ENCODE peak calls at places on chromosomes 5 and 9, in nine cellular contexts. L, M, Q, C, W, Z, P, K and S are unnamed samples.

GRCh38 chr9:101117091-101117490 is 88.6 kb downstream of the PLPPR1 start:
- DNase-seq in L (no peak), M (no peak), Q (no peak), C (no peak), W (no peak), Z (no peak), P (no peak), K (no peak), S (no peak)

GRCh38 chr5:111997308-111998159 is 240.5 kb upstream of the NREP start:
- DNase-seq in L (no peak), M (peak), Q (peak), C (peak), W (peak), Z (peak), P (no peak), K (peak), S (peak)

GRCh38 chr5:16539169-16539666 is 73.6 kb upstream of the ZNF622 start:
- DNase-seq in L (no peak), M (peak), Q (peak), C (peak), W (peak), Z (peak), P (no peak), K (peak), S (peak)

GRCh38 chr9:99285965-99286364 is 63.9 kb downstream of the SEC61B start:
- DNase-seq in L (no peak), M (no peak), Q (no peak), C (no peak), W (no peak), Z (no peak), P (no peak), K (no peak), S (no peak)

GRCh38 chr9:104971521-104971920 is 43.6 kb upstream of the ABCA1 start:
- DNase-seq in L (no peak), M (no peak), Q (no peak), C (no peak), W (no peak), Z (no peak), P (no peak), K (no peak), S (no peak)

GRCh38 chr5:123099514-123100151 is 10.6 kb downstream of the PRDM6 start:
- DNase-seq in L (no peak), M (no peak), Q (no peak), C (no peak), W (peak), Z (no peak), P (peak), K (no peak), S (no peak)

GRCh38 chr5:172299916-172300439 is 16.4 kb upstream of the UBTD2 start:
- DNase-seq in L (no peak), M (no peak), Q (peak), C (peak), W (peak), Z (peak), P (no peak), K (peak), S (no peak)

GRCh38 chr9:81622471-81623245 is 66.7 kb downstream of the TLE1 start:
- DNase-seq in L (no peak), M (no peak), Q (no peak), C (no peak), W (no peak), Z (no peak), P (no peak), K (no peak), S (no peak)

GRCh38 chr5:10331341-10331796 is 22.1 kb upstream of the MARCHF6 start:
- DNase-seq in L (no peak), M (peak), Q (peak), C (peak), W (no peak), Z (peak), P (no peak), K (peak), S (peak)

GRCh38 chr5:172792693-172793570 is 21.9 kb upstream of the DUSP1 start:
- DNase-seq in L (no peak), M (no peak), Q (no peak), C (no peak), W (peak), Z (no peak), P (no peak), K (no peak), S (no peak)

GRCh38 chr5:159331099-159331973 is 1.0 kb upstream of the IL12B start:
- DNase-seq in L (peak), M (peak), Q (no peak), C (peak), W (peak), Z (peak), P (peak), K (peak), S (no peak)

GRCh38 chr5:148976569-148977321 is 86.1 kb downstream of the SH3TC2 start:
- DNase-seq in L (no peak), M (no peak), Q (peak), C (peak), W (peak), Z (no peak), P (no peak), K (peak), S (peak)

GRCh38 chr5:92402045-92402444 is 1018.9 kb upstream of the ARRDC3 start:
- DNase-seq in L (no peak), M (no peak), Q (peak), C (peak), W (peak), Z (no peak), P (no peak), K (peak), S (no peak)

GRCh38 chr5:20654746-20655145 is 666.7 kb upstream of the CDH18 start:
- DNase-seq in L (no peak), M (no peak), Q (no peak), C (no peak), W (no peak), Z (no peak), P (no peak), K (no peak), S (no peak)

GRCh38 chr9:126374366-126374781 is 47.7 kb downstream of the MVB12B start:
- DNase-seq in L (no peak), M (no peak), Q (no peak), C (no peak), W (no peak), Z (no peak), P (no peak), K (no peak), S (no peak)

GRCh38 chr9:6354072-6354686 is 26.0 kb downstream of the TPD52L3 start:
- DNase-seq in L (peak), M (peak), Q (peak), C (peak), W (peak), Z (peak), P (peak), K (peak), S (peak)

GRCh38 chr5:10333154-10334006 is 20.1 kb upstream of the MARCHF6 start:
- DNase-seq in L (no peak), M (peak), Q (no peak), C (no peak), W (peak), Z (peak), P (peak), K (peak), S (no peak)

GRCh38 chr9:92729735-92730155 is 34.9 kb downstream of the BICD2 start:
- DNase-seq in L (no peak), M (peak), Q (no peak), C (no peak), W (peak), Z (no peak), P (no peak), K (no peak), S (no peak)

GRCh38 chr9:97398999-97399758 is 12.7 kb upstream of the TDRD7 start:
- DNase-seq in L (peak), M (peak), Q (peak), C (peak), W (peak), Z (peak), P (peak), K (peak), S (peak)

GRCh38 chr5:81014348-81014747 is 54.2 kb downstream of the RASGRF2 start:
- DNase-seq in L (no peak), M (no peak), Q (peak), C (peak), W (no peak), Z (no peak), P (no peak), K (no peak), S (no peak)

GRCh38 chr5:133200256-133200655 is 148.4 kb downstream of the HSPA4 start:
- DNase-seq in L (no peak), M (no peak), Q (no peak), C (no peak), W (no peak), Z (no peak), P (no peak), K (no peak), S (no peak)

GRCh38 chr5:1061916-1062315 is 49.9 kb downstream of the SLC12A7 start:
- DNase-seq in L (no peak), M (no peak), Q (no peak), C (no peak), W (no peak), Z (no peak), P (no peak), K (no peak), S (no peak)

GRCh38 chr9:113857875-113858274 is 18.2 kb upstream of the ZNF618 start:
- DNase-seq in L (no peak), M (peak), Q (peak), C (no peak), W (peak), Z (no peak), P (no peak), K (peak), S (no peak)

GRCh38 chr5:54455413-54456157 is at the start of gene HSPB3:
- DNase-seq in L (no peak), M (peak), Q (peak), C (peak), W (peak), Z (peak), P (no peak), K (peak), S (peak)

GRCh38 chr5:175479125-175479881 is 943 bp downstream of the SFXN1 start:
- DNase-seq in L (no peak), M (no peak), Q (no peak), C (no peak), W (peak), Z (no peak), P (no peak), K (no peak), S (no peak)

GRCh38 chr9:98453589-98454311 is 198.3 kb upstream of the TBC1D2 start:
- DNase-seq in L (no peak), M (no peak), Q (peak), C (peak), W (no peak), Z (no peak), P (no peak), K (peak), S (no peak)

GRCh38 chr9:36456480-36457115 is 56.5 kb upstream of the RNF38 start:
- DNase-seq in L (no peak), M (no peak), Q (peak), C (no peak), W (peak), Z (peak), P (no peak), K (peak), S (no peak)

GRCh38 chr5:26889810-26890209 is 148.6 kb downstream of the CDH9 start:
- DNase-seq in L (no peak), M (no peak), Q (no peak), C (no peak), W (peak), Z (no peak), P (no peak), K (no peak), S (no peak)

DNA sequence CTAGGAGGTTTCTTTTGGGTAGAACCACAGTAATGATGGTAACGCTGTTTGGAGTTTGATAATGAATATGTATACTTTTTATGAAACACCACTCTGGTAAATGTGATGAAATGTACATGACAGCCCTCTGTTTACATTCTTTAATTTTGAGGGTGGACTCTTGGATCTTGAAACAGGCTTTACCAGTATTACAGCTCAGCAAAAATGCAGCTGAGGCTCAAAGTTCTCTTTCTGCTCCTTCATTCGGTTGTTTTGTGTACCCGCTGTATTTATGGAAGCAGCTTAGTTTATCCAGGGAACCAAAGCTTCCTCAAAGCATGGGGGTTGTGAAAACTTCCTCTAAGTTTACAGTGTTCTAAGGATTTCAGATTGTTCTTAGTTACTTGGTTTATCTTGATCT is 11.1 kb downstream of the GAPVD1 start:
- DNase-seq in L (no peak), M (no peak), Q (no peak), C (no peak), W (no peak), Z (no peak), P (no peak), K (peak), S (no peak)
- H3K4me3 ChIP-seq in L (no peak), M (no peak), Q (no peak), C (no peak), W (no peak), Z (no peak), P (no peak), K (no peak), S (no peak)

GRCh38 chr9:37964740-37965081 is 60.8 kb upstream of the SLC25A51 start:
- DNase-seq in L (no peak), M (no peak), Q (no peak), C (no peak), W (no peak), Z (no peak), P (no peak), K (no peak), S (no peak)
- H3K4me3 ChIP-seq in L (no peak), M (no peak), Q (peak), C (no peak), W (peak), Z (no peak), P (no peak), K (no peak), S (no peak)

GRCh38 chr5:39423331-39423751 is 1.4 kb downstream of the DAB2 start:
- DNase-seq in L (no peak), M (peak), Q (peak), C (peak), W (no peak), Z (no peak), P (no peak), K (no peak), S (no peak)

GRCh38 chr5:39424751-39425524 is at the start of gene DAB2:
- DNase-seq in L (no peak), M (peak), Q (peak), C (peak), W (peak), Z (peak), P (peak), K (peak), S (peak)

GRCh38 chr5:39422036-39422606 is 2.7 kb downstream of the DAB2 start:
- DNase-seq in L (no peak), M (no peak), Q (no peak), C (peak), W (no peak), Z (no peak), P (no peak), K (no peak), S (no peak)

GRCh38 chr5:39420482-39421145 is 4.2 kb downstream of the DAB2 start:
- DNase-seq in L (no peak), M (peak), Q (peak), C (peak), W (peak), Z (peak), P (no peak), K (peak), S (peak)

GRCh38 chr5:39422886-39423285 is 1.9 kb downstream of the DAB2 start:
- DNase-seq in L (no peak), M (no peak), Q (no peak), C (no peak), W (no peak), Z (no peak), P (no peak), K (no peak), S (no peak)
- H3K4me3 ChIP-seq in L (no peak), M (peak), Q (peak), C (peak), W (peak), Z (no peak), P (no peak), K (peak), S (peak)

GRCh38 chr9:17906841-17907779 is 328.2 kb downstream of the SH3GL2 start:
- DNase-seq in L (no peak), M (no peak), Q (no peak), C (no peak), W (peak), Z (peak), P (no peak), K (no peak), S (no peak)

GRCh38 chr9:17906204-17906840 is 327.5 kb downstream of the SH3GL2 start:
- DNase-seq in L (no peak), M (no peak), Q (no peak), C (no peak), W (peak), Z (peak), P (no peak), K (no peak), S (no peak)

GRCh38 chr9:17905356-17906203 is 326.7 kb downstream of the SH3GL2 start:
- DNase-seq in L (no peak), M (no peak), Q (no peak), C (no peak), W (peak), Z (peak), P (no peak), K (no peak), S (no peak)

DNA sequence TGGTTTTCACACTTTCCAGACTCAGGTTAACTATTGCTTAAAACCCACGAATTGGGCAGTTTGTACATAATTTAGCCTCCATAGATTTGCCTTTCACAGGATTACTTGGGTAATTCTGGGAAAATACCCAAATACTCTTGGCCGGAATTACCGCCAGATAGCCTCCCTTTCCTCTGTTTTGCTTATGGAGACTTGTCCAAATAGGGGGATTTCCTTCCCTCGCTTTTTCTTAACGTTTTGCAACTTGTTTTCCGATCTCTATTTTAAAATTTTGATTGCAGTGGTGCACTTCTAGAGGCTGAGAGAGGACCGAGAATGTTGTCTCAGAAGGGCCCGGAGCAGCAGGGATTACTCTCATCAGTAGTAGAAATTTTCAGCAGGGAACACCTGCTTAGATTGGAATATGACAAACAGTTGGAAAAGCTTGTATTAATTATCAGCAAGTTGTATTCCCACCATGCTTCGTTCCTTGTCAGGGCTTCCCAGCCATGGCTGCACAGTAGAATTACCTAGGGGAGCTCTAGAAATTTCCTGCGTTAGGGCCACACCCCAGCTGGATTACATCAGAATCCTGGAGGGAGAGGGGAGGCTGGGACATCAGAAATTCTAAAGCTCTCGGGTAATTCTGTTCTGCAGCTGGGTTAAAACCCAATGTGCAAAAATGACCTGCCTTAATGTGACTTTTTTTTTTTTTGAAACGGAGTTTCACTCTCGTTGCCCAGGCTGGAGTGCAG is 329.1 kb downstream of the SH3GL2 start:
- DNase-seq in L (no peak), M (no peak), Q (no peak), C (no peak), W (peak), Z (peak), P (no peak), K (no peak), S (no peak)
- H3K4me3 ChIP-seq in L (no peak), M (no peak), Q (no peak), C (no peak), W (no peak), Z (no peak), P (no peak), K (no peak), S (no peak)

DNA sequence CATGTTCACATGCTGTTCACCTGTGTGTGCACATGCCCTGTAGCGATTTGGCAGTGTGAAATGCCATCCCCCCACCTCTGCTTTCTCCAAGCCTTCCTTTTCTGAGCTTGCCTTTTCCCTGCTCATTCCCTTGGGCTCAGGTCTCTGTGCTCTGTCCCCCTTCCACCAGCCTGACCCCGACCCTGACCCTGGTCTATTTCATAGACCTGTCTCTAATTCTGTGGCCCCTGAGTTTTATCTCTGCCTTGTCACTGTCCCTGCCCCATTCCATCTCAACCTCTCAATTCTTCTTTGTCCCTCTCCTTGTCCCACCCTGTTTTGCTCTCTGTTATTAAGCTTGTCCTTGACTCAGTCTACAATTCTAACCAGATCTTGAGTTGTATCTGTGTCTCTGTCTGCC is 735 bp downstream of the ARAP3 start:
- DNase-seq in L (no peak), M (no peak), Q (no peak), C (no peak), W (no peak), Z (no peak), P (no peak), K (no peak), S (no peak)
- H3K4me3 ChIP-seq in L (peak), M (peak), Q (peak), C (peak), W (peak), Z (no peak), P (peak), K (peak), S (peak)

GRCh38 chr9:69932901-69933300 is 110.7 kb upstream of the MAMDC2 start:
- DNase-seq in L (no peak), M (no peak), Q (no peak), C (no peak), W (no peak), Z (peak), P (no peak), K (no peak), S (no peak)
- H3K4me3 ChIP-seq in L (no peak), M (no peak), Q (no peak), C (no peak), W (no peak), Z (no peak), P (no peak), K (no peak), S (no peak)